ENCODE peak calls at places on chromosomes 11 and 22, in ten cellular contexts. V is lower leg skin, H is vagina, Z is H54, L is upper lobe of left lung, N is GM12892, G is ovary, T is adrenal gland, B is uterus, Y is NB4. F is an unnamed sample.

GRCh38 chr11:7383406-7383805 is 101.9 kb upstream of the OLFML1 start:
- DNase-seq in V (no peak), H (no peak), Z (no peak), L (no peak), N (no peak), G (no peak), T (no peak), B (no peak), Y (no peak), F (no peak)

GRCh38 chr11:110467556-110467955 is 37.8 kb downstream of the FDX1 start:
- DNase-seq in V (no peak), H (no peak), Z (no peak), L (no peak), N (no peak), G (no peak), T (no peak), B (no peak), Y (no peak), F (no peak)

GRCh38 chr11:2374456-2375201 is 2.5 kb upstream of the CD81 start:
- DNase-seq in V (no peak), H (no peak), Z (no peak), L (no peak), N (no peak), G (no peak), T (no peak), B (no peak), Y (no peak), F (no peak)

GRCh38 chr11:9060700-9061111 is 30.7 kb downstream of the SCUBE2 start:
- DNase-seq in V (no peak), H (no peak), Z (peak; percentile 36), L (peak; percentile 26), N (peak; percentile 62), G (no peak), T (no peak), B (no peak), Y (peak; percentile 51), F (no peak)

GRCh38 chr11:61963282-61964057 is 4.0 kb downstream of the FTH1 start:
- DNase-seq in V (peak; percentile 78), H (no peak), Z (no peak), L (peak; percentile 70), N (no peak), G (peak; percentile 10), T (peak; percentile 51), B (peak; percentile 29), Y (peak; percentile 85), F (no peak)

GRCh38 chr22:37045958-37046357 is 5.6 kb upstream of the KCTD17 start:
- DNase-seq in V (no peak), H (no peak), Z (peak; percentile 56), L (no peak), N (no peak), G (no peak), T (no peak), B (no peak), Y (peak; percentile 35), F (no peak)

GRCh38 chr11:38138972-38139371 is 1540.9 kb upstream of the RAG2 start:
- DNase-seq in V (no peak), H (no peak), Z (no peak), L (no peak), N (no peak), G (no peak), T (no peak), B (no peak), Y (no peak), F (no peak)

GRCh38 chr22:38732251-38732815 is 23.5 kb downstream of the SUN2 start:
- DNase-seq in V (no peak), H (no peak), Z (no peak), L (no peak), N (no peak), G (no peak), T (no peak), B (no peak), Y (no peak), F (no peak)

GRCh38 chr22:24224468-24224867 is 20.4 kb downstream of the GGT5 start:
- DNase-seq in V (no peak), H (no peak), Z (no peak), L (no peak), N (no peak), G (no peak), T (no peak), B (no peak), Y (no peak), F (no peak)

GRCh38 chr22:30282616-30283046 is 6.7 kb downstream of the CASTOR1 start:
- DNase-seq in V (no peak), H (no peak), Z (no peak), L (no peak), N (no peak), G (no peak), T (no peak), B (no peak), Y (peak; percentile 68), F (no peak)
- TF ChIP-seq POLR2A in V (no peak), H (no peak), Z (no peak), L (no peak), N (no peak), G (no peak), T (no peak), B (no peak), Y (no peak), F (no peak)

DNA sequence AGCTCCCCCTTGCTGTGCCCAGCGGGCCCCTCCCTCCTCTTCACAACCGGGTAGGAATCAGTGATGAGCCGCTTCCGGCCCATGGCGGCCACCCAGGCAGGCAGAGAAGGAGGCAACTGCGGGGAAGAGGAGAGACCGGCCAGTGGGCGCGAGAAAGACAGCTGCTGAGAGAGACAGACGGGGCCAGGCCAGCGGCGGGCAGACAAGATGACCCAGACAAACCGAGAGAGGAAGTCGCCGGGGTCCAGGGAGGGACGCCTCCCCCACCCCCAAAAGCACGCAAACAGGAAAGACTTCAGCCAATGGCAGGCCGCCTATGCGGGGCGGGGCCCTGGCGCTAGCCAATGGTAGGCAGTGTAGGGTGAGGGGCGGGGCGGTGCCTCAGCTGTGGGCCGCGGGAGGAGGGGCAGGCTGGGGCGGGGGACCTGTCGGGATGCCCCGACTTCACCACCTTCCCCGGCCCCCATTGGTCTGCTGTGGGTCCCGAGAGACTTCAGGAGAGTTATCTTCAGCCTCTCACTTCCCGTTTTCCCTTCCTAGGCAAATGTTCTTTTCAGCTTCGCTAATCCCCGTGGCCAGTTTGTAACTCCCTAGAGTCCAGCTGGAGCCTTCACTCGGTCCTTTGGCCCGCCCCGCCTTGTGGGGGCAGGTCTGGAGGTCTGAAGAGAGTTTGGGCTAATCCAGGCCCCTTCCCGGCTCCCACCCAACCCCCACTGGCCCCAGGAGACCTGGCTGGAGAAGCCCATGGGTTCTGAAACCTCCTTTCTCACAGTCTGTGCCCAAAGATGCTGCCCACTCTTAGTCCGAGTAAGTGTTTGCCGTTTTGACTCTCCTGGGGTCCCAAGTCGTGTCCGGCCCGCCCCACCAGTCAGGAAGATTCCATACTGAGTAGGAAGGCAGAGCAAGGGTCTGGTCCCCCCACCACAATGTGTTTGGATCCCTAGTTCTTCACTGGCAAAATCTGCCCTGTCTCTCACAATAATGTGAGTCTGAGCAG is at the start of gene POLD4:
- DNase-seq in V (peak; percentile 100), H (no peak), Z (peak; percentile 76), L (peak; percentile 99), N (peak; percentile 96), G (peak; percentile 99), T (peak; percentile 99), B (peak; percentile 99), Y (peak; percentile 100), F (peak; percentile 99)
- TF ChIP-seq POLR2A in V (no peak), H (no peak), Z (peak; percentile 79), L (peak; percentile 86), N (peak; percentile 90), G (peak; percentile 83), T (peak; percentile 88), B (peak; percentile 88), Y (peak; percentile 61), F (peak; percentile 78)

DNA sequence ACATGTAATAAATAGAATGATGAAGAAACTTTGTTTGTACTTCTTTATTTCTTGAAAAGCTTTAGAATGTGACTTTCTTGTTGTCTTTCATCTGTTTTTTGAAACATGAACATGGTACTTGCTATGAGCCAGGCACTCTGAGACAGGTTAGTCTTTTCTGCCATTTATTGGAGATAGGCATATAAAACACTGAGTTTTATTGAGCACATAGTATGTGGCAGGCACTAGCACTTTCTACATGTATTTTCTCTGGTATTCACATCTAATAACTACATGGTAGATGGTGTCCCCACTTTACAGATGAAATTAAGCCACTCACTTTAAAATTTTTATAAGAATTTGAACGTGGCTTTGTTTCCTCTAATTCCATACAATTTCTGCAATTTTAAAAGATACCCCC is 7.7 kb upstream of the ANKRD42 start:
- DNase-seq in V (no peak), H (no peak), Z (no peak), L (no peak), N (no peak), G (no peak), T (no peak), B (no peak), Y (no peak), F (no peak)
- TF ChIP-seq POLR2A in V (no peak), H (no peak), Z (no peak), L (no peak), N (no peak), G (no peak), T (no peak), B (no peak), Y (no peak), F (no peak)

GRCh38 chr22:30596199-30596598 is 4.5 kb upstream of the PES1 start:
- DNase-seq in V (no peak), H (no peak), Z (no peak), L (no peak), N (no peak), G (no peak), T (no peak), B (no peak), Y (no peak), F (no peak)

GRCh38 chr22:30586414-30586813 is 5.3 kb downstream of the PES1 start:
- DNase-seq in V (no peak), H (no peak), Z (no peak), L (no peak), N (no peak), G (no peak), T (no peak), B (no peak), Y (no peak), F (no peak)

GRCh38 chr22:30591191-30591587 is 521 bp downstream of the PES1 start:
- DNase-seq in V (no peak), H (no peak), Z (no peak), L (no peak), N (no peak), G (no peak), T (no peak), B (no peak), Y (no peak), F (no peak)

GRCh38 chr22:30596886-30597285 is 5.2 kb upstream of the PES1 start:
- DNase-seq in V (no peak), H (no peak), Z (no peak), L (no peak), N (no peak), G (no peak), T (no peak), B (no peak), Y (no peak), F (no peak)

DNA sequence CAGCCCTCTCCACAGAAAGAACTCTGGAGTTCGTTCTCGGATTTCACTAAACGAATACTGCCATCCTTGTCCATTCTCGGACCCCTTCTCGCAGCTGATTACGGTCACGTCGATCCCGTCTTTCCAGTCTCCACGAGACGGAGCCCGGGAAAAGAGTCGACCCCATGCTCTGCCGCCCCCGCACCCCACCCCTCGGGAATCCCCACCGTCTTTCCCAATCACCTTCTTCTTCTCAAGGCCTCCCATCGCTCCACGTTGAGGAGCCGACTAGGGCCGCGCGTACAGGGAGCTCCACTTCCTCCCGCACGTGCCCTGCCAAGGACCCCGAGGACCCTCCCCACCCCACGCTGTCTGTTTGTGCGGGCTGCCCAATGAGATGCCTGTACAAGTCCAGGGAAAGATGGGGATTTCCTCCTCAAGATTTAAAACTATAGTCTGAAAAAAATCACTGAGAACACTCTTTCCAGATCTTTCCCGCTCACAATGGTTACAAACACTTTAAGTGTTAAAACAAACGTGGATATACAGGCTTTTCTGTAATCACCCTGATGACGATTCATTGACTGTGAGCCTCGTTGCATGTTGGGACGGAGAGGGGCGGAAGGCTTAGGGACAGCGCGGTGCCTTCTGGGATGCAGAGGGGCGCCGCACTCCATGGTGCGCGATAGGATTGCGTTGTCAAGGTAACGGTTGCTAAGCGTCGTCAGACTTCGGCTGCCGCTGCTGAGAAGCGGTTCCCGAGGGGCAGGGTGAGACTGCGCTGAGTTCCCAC is at the start of gene PES1:
- DNase-seq in V (peak; percentile 98), H (no peak), Z (peak; percentile 83), L (peak; percentile 97), N (peak; percentile 92), G (peak; percentile 94), T (peak; percentile 97), B (peak; percentile 96), Y (peak; percentile 99), F (peak; percentile 98)
- TF ChIP-seq POLR2A in V (no peak), H (no peak), Z (peak; percentile 26), L (no peak), N (peak; percentile 77), G (peak; percentile 23), T (no peak), B (peak; percentile 28), Y (peak; percentile 51), F (peak; percentile 25)

F was measured in esophagus muscularis mucosa.